ENCODE peak calls at places on chromosome 6, in six cellular contexts. F, E, S, U, V and C are unnamed samples.
A peak's percentile ranks its signal among the peaks of the same experiment; 100 is the strongest.

GRCh38 chr6:118586741-118587485 is 38.8 kb downstream of the PLN start:
- DNase-seq in S (no peak), E (no peak), U (no peak), F (no peak), V (no peak), C (no peak)

GRCh38 chr6:133705071-133705470 is 183.8 kb upstream of the TCF21 start:
- DNase-seq in S (no peak), F (no peak), E (no peak), U (peak; percentile 67), V (no peak), C (no peak)

GRCh38 chr6:110541701-110542309 is 65.4 kb upstream of the SLC22A16 start:
- DNase-seq in U (peak; percentile 41), V (no peak), F (no peak), S (no peak), E (peak; percentile 10), C (no peak)

GRCh38 chr6:34900321-34901031 is 11.4 kb downstream of the ANKS1A start:
- DNase-seq in F (no peak), V (no peak), E (no peak), S (no peak), U (peak; percentile 17), C (no peak)

GRCh38 chr6:26272171-26272631 is 92.8 kb upstream of the BTN3A2 start:
- DNase-seq in F (peak; percentile 76), E (no peak), U (no peak), S (peak; percentile 86), V (no peak), C (peak; percentile 74)

GRCh38 chr6:48426636-48427035 is 315.6 kb upstream of the PTCHD4 start:
- DNase-seq in V (no peak), S (no peak), E (peak; percentile 97), U (peak; percentile 93), F (no peak), C (no peak)

GRCh38 chr6:156154896-156155295 is 622.3 kb upstream of the ARID1B start:
- DNase-seq in U (no peak), S (no peak), V (no peak), F (no peak), E (no peak), C (no peak)

GRCh38 chr6:41122918-41123317 is 31.2 kb downstream of the TREML1 start:
- DNase-seq in F (no peak), V (no peak), U (no peak), S (no peak), E (no peak), C (no peak)

GRCh38 chr6:144878577-144878976 is 593.4 kb downstream of the UTRN start:
- DNase-seq in V (no peak), S (no peak), U (no peak), E (no peak), F (no peak), C (no peak)

GRCh38 chr6:148406579-148407371 is 64.1 kb downstream of the SASH1 start:
- DNase-seq in S (no peak), F (no peak), E (no peak), U (no peak), V (no peak), C (no peak)

GRCh38 chr6:3518356-3518841 is 61.5 kb upstream of the SLC22A23 start:
- DNase-seq in S (no peak), V (peak; percentile 44), E (peak; percentile 76), U (peak; percentile 83), F (no peak), C (no peak)

GRCh38 chr6:139751179-139751578 is 376.7 kb upstream of the CITED2 start:
- DNase-seq in E (no peak), F (no peak), S (no peak), U (no peak), V (no peak), C (no peak)
- H3K27ac ChIP-seq in E (peak overlapping the region; percentile 64), F (no peak overlapping the region), S (no peak overlapping the region), U (no peak overlapping the region), V (no peak overlapping the region), C (no peak overlapping the region)

GRCh38 chr6:166987448-166987847 is 11.7 kb upstream of the CEP43 start:
- DNase-seq in E (no peak), F (no peak), V (peak; percentile 31), S (no peak), U (no peak), C (no peak)

GRCh38 chr6:166987930-166988329 is 11.3 kb upstream of the CEP43 start:
- DNase-seq in U (peak; percentile 47), F (no peak), S (no peak), E (no peak), V (no peak), C (no peak)

GRCh38 chr6:166988674-166989201 is 10.5 kb upstream of the CEP43 start:
- DNase-seq in U (peak; percentile 43), S (no peak), E (no peak), V (no peak), F (no peak), C (no peak)

GRCh38 chr6:166989427-166990034 is 9.7 kb upstream of the CEP43 start:
- DNase-seq in F (no peak), S (peak; percentile 60), E (peak; percentile 61), U (peak; percentile 18), V (peak; percentile 47), C (peak; percentile 9)
- H2AFZ ChIP-seq in F (no peak overlapping the region), S (no peak overlapping the region), E (no peak overlapping the region), U (no peak overlapping the region), V (no peak overlapping the region), C (no peak overlapping the region)

GRCh38 chr6:100176951-100177710 is 183.1 kb upstream of the MCHR2 start:
- DNase-seq in E (no peak), S (no peak), V (no peak), F (no peak), U (peak; percentile 2), C (no peak)
- H3K27ac ChIP-seq in E (no peak overlapping the region), S (no peak overlapping the region), V (no peak overlapping the region), F (no peak overlapping the region), U (no peak overlapping the region), C (no peak overlapping the region)

GRCh38 chr6:152982768-152983636 is at the start of gene FBXO5:
- DNase-seq in F (peak; percentile 94), E (peak; percentile 98), U (peak; percentile 98), V (peak; percentile 96), S (peak; percentile 98), C (peak; percentile 99)
- H2AFZ ChIP-seq in F (peak within 1 kb of the TSS; percentile 83), E (peak within 1 kb of the TSS; percentile 14), U (peak within 1 kb of the TSS; percentile 68), V (peak within 1 kb of the TSS; percentile 81), S (peak within 1 kb of the TSS; percentile 32), C (peak within 1 kb of the TSS; percentile 89)